ENCODE peak calls at places on chromosomes 5 and 9, in seven cellular contexts. U is natural killer cell, L is psoas muscle, H is GM20000, I is sciatic nerve, B is occipital lobe, W is NCI-H510A treated with DMSO at 0.1 percent for 48 hours. A is an unnamed sample.

GRCh38 chr5:107518219-107519015 is 152.3 kb downstream of the EFNA5 start:
- DNase-seq in L (no peak), B (no peak), H (no peak), I (no peak), W (no peak), U (no peak), A (no peak)

GRCh38 chr5:94457788-94458187 is 160.6 kb downstream of the KIAA0825 start:
- DNase-seq in U (no peak), L (no peak), W (no peak), H (no peak), I (no peak), B (no peak), A (no peak)

GRCh38 chr5:3401635-3402034 is 194.0 kb upstream of the IRX1 start:
- DNase-seq in W (no peak), U (no peak), H (no peak), L (no peak), B (no peak), I (no peak), A (no peak)

GRCh38 chr5:91668261-91668660 is 285.1 kb upstream of the ARRDC3 start:
- DNase-seq in I (no peak), U (no peak), W (no peak), H (no peak), B (no peak), L (no peak), A (no peak)

GRCh38 chr5:126016256-126016655 is 407.0 kb upstream of the GRAMD2B start:
- DNase-seq in W (no peak), L (peak), I (no peak), B (no peak), U (no peak), H (no peak), A (no peak)

GRCh38 chr9:76379494-76379893 is 14.7 kb downstream of the RFK start:
- DNase-seq in W (peak), U (no peak), I (no peak), H (no peak), B (no peak), L (no peak), A (no peak)

GRCh38 chr5:1747079-1747802 is 52.4 kb downstream of the MRPL36 start:
- DNase-seq in L (peak), W (no peak), I (no peak), H (no peak), B (no peak), U (peak), A (no peak)

GRCh38 chr5:80998590-80998979 is 38.4 kb downstream of the RASGRF2 start:
- DNase-seq in I (no peak), H (no peak), L (no peak), W (no peak), U (no peak), B (no peak), A (no peak)

GRCh38 chr5:33166971-33167370 is 273.8 kb upstream of the TARS1 start:
- DNase-seq in U (no peak), I (no peak), B (no peak), H (no peak), W (no peak), L (no peak), A (no peak)

GRCh38 chr5:75017971-75018370 is 34.4 kb downstream of the GCNT4 start:
- DNase-seq in H (no peak), I (no peak), W (no peak), U (no peak), L (no peak), B (no peak), A (no peak)

GRCh38 chr9:26483991-26484390 is 408.6 kb downstream of the CAAP1 start:
- DNase-seq in W (no peak), B (no peak), L (peak), U (no peak), H (no peak), I (peak), A (no peak)

GRCh38 chr9:78035369-78035993 is 3.9 kb upstream of the GNAQ start:
- DNase-seq in H (peak), U (peak), W (peak), L (peak), B (peak), I (no peak), A (peak)

GRCh38 chr5:67004730-67005350 is 191.8 kb downstream of the CD180 start:
- DNase-seq in I (no peak), U (no peak), W (no peak), H (no peak), L (no peak), B (no peak), A (no peak)

GRCh38 chr9:95315108-95315746 is 2.3 kb downstream of the FANCC start:
- DNase-seq in L (no peak), H (no peak), B (no peak), W (no peak), U (no peak), I (no peak), A (no peak)

GRCh38 chr5:148780711-148781110 is 45.7 kb upstream of the ADRB2 start:
- DNase-seq in U (no peak), I (no peak), L (no peak), H (no peak), W (no peak), B (no peak), A (no peak)

GRCh38 chr9:27853529-27853928 is 280.2 kb upstream of the C9orf72 start:
- DNase-seq in L (no peak), H (no peak), B (no peak), I (no peak), W (no peak), U (no peak), A (no peak)

GRCh38 chr9:100099722-100100042 is 639 bp downstream of the INVS start:
- DNase-seq in B (peak), H (no peak), I (no peak), U (no peak), L (no peak), W (peak), A (no peak)

GRCh38 chr9:99264070-99264469 is 42.0 kb downstream of the SEC61B start:
- DNase-seq in I (no peak), L (no peak), W (no peak), B (no peak), H (no peak), U (no peak), A (no peak)

GRCh38 chr9:17018001-17018491 is 116.8 kb upstream of the CNTLN start:
- DNase-seq in H (no peak), B (no peak), L (peak), W (no peak), I (peak), U (no peak), A (no peak)

GRCh38 chr5:119049824-119050449 is 20.9 kb upstream of the DMXL1 start:
- DNase-seq in I (no peak), L (no peak), B (no peak), W (no peak), U (no peak), H (no peak), A (no peak)

GRCh38 chr5:123089971-123090640 is 1.1 kb downstream of the PRDM6 start:
- DNase-seq in U (no peak), B (no peak), I (no peak), W (no peak), L (no peak), H (peak), A (no peak)

GRCh38 chr9:124629600-124629999 is 122.4 kb upstream of the NR5A1 start:
- DNase-seq in U (no peak), L (no peak), I (no peak), W (no peak), B (no peak), H (no peak), A (no peak)

GRCh38 chr5:135693371-135693955 is 114.7 kb upstream of the CXCL14 start:
- DNase-seq in I (no peak), B (no peak), U (no peak), H (no peak), L (no peak), W (no peak), A (no peak)

GRCh38 chr5:59637878-59638580 is 255.5 kb downstream of the PDE4D start:
- DNase-seq in I (no peak), H (no peak), B (no peak), U (no peak), W (no peak), L (no peak), A (no peak)

GRCh38 chr5:111800351-111800750 is 43.4 kb upstream of the NREP start:
- DNase-seq in W (no peak), I (no peak), U (no peak), L (no peak), B (no peak), H (no peak), A (no peak)

GRCh38 chr5:124996764-124997077 is 250.3 kb upstream of the ZNF608 start:
- DNase-seq in U (no peak), L (no peak), W (no peak), H (no peak), I (no peak), B (no peak), A (no peak)

GRCh38 chr9:77826621-77827020 is 178.5 kb upstream of the GNA14 start:
- DNase-seq in H (no peak), U (no peak), W (no peak), B (no peak), I (no peak), L (no peak), A (no peak)

GRCh38 chr9:120477534-120478001 is 102.4 kb downstream of the CDK5RAP2 start:
- DNase-seq in I (peak), L (peak), B (peak), W (peak), H (peak), U (no peak), A (peak)

GRCh38 chr9:5062631-5063030 is 77.6 kb downstream of the JAK2 start:
- DNase-seq in L (no peak), H (no peak), W (no peak), I (no peak), B (no peak), U (no peak), A (no peak)

GRCh38 chr5:74889523-74890105 is 23.4 kb upstream of the FAM169A start:
- DNase-seq in I (no peak), U (no peak), B (no peak), L (no peak), W (no peak), H (peak), A (no peak)

GRCh38 chr5:51414516-51414915 is 31.3 kb downstream of the ISL1 start:
- DNase-seq in B (no peak), U (no peak), W (no peak), I (no peak), H (no peak), L (no peak), A (no peak)

GRCh38 chr5:23284656-23285055 is 222.8 kb upstream of the PRDM9 start:
- DNase-seq in B (no peak), I (no peak), H (no peak), W (no peak), L (no peak), U (no peak), A (no peak)

GRCh38 chr5:136420168-136420916 is 55.0 kb upstream of the TRPC7 start:
- DNase-seq in W (peak), H (no peak), B (no peak), L (no peak), I (no peak), U (no peak), A (no peak)

GRCh38 chr5:172293054-172293744 is 9.6 kb upstream of the UBTD2 start:
- DNase-seq in H (peak), B (peak), I (no peak), U (peak), W (peak), L (peak), A (peak)

GRCh38 chr9:96429710-96430109 is 11.5 kb upstream of the ZNF367 start:
- DNase-seq in B (no peak), I (no peak), L (no peak), W (no peak), H (no peak), U (no peak), A (no peak)

GRCh38 chr5:59001716-59002115 is 418.8 kb downstream of the RAB3C start:
- DNase-seq in I (no peak), U (no peak), H (no peak), L (no peak), W (no peak), B (no peak), A (no peak)

GRCh38 chr5:98975223-98975622 is 46.4 kb upstream of the CHD1 start:
- DNase-seq in H (no peak), W (no peak), U (no peak), B (no peak), L (no peak), I (no peak), A (no peak)

GRCh38 chr5:178080618-178081410 is 32.5 kb upstream of the N4BP3 start:
- DNase-seq in U (no peak), L (no peak), H (no peak), B (no peak), W (no peak), I (no peak), A (no peak)

A was measured in anterior cingulate cortex.